ENCODE peak calls at places on chromosomes 16 and 17, in ten cellular contexts. B is cardiac muscle cell, Q is ovary, Y is mucosa of descending colon, R is H7, X is RWPE2, N is fibroblast of pulmonary artery, V is skeletal muscle cell, H is A549, D is cardiac fibroblast. L is an unnamed sample.

GRCh38 chr17:13222931-13223330 is 205.1 kb upstream of the ELAC2 start:
- DNase-seq in B (no peak), Q (no peak), Y (no peak), R (no peak), X (no peak), N (no peak), V (no peak), H (no peak), D (no peak), L (no peak)

GRCh38 chr16:2912330-2913199 is 834 bp downstream of the FLYWCH1 start:
- DNase-seq in B (peak; percentile 44), Q (peak; percentile 50), Y (peak; percentile 65), R (peak; percentile 38), X (no peak), N (peak; percentile 75), V (no peak), H (no peak), D (peak; percentile 74), L (no peak)

GRCh38 chr17:81870978-81871386 is at the start of gene ARHGDIA:
- DNase-seq in B (peak; percentile 93), Q (no peak), Y (no peak), R (no peak), X (peak; percentile 96), N (no peak), V (no peak), H (no peak), D (no peak), L (no peak)

GRCh38 chr17:76561799-76562268 is 22.0 kb downstream of the PRCD start:
- DNase-seq in B (no peak), Q (no peak), Y (no peak), R (no peak), X (no peak), N (peak; percentile 45), V (no peak), H (no peak), D (peak; percentile 30), L (no peak)

GRCh38 chr17:29145289-29146058 is 34.7 kb downstream of the MYO18A start:
- DNase-seq in B (peak; percentile 82), Q (no peak), Y (peak; percentile 56), R (peak; percentile 81), X (no peak), N (peak; percentile 89), V (no peak), H (peak; percentile 86), D (peak; percentile 85), L (no peak)

GRCh38 chr17:9370464-9370863 is 205.2 kb downstream of the STX8 start:
- DNase-seq in B (no peak), Q (no peak), Y (no peak), R (no peak), X (no peak), N (peak; percentile 63), V (no peak), H (peak; percentile 38), D (peak; percentile 85), L (no peak)

GRCh38 chr17:75011788-75012319 is 616 bp upstream of the MRPL58 start:
- DNase-seq in B (no peak), Q (peak; percentile 63), Y (peak; percentile 56), R (peak; percentile 52), X (no peak), N (peak; percentile 80), V (no peak), H (no peak), D (peak; percentile 74), L (no peak)

GRCh38 chr16:86306811-86307517 is 203.4 kb upstream of the FOXF1 start:
- DNase-seq in B (no peak), Q (no peak), Y (no peak), R (no peak), X (no peak), N (peak; percentile 89), V (peak; percentile 54), H (no peak), D (peak; percentile 78), L (no peak)

GRCh38 chr17:4101127-4101798 is 41.6 kb downstream of the ZZEF1 start:
- DNase-seq in B (no peak), Q (no peak), Y (no peak), R (no peak), X (no peak), N (peak; percentile 64), V (no peak), H (peak; percentile 31), D (peak; percentile 67), L (no peak)

GRCh38 chr17:38465420-38466345 is 37.4 kb downstream of the ARHGAP23 start:
- DNase-seq in B (no peak), Q (peak; percentile 70), Y (peak; percentile 38), R (peak; percentile 59), X (no peak), N (peak; percentile 45), V (no peak), H (peak; percentile 58), D (peak; percentile 84), L (no peak)

GRCh38 chr17:31582151-31582907 is 190.9 kb downstream of the RAB11FIP4 start:
- DNase-seq in B (no peak), Q (peak; percentile 51), Y (no peak), R (no peak), X (no peak), N (peak; percentile 54), V (no peak), H (no peak), D (no peak), L (no peak)

GRCh38 chr17:43722921-43723665 is 35.5 kb downstream of the SOST start:
- DNase-seq in B (no peak), Q (no peak), Y (no peak), R (peak; percentile 29), X (no peak), N (no peak), V (no peak), H (no peak), D (no peak), L (no peak)

GRCh38 chr17:49581645-49581992 is 5.9 kb downstream of the NXPH3 start:
- DNase-seq in B (no peak), Q (no peak), Y (no peak), R (peak; percentile 54), X (no peak), N (no peak), V (no peak), H (no peak), D (no peak), L (no peak)

DNA sequence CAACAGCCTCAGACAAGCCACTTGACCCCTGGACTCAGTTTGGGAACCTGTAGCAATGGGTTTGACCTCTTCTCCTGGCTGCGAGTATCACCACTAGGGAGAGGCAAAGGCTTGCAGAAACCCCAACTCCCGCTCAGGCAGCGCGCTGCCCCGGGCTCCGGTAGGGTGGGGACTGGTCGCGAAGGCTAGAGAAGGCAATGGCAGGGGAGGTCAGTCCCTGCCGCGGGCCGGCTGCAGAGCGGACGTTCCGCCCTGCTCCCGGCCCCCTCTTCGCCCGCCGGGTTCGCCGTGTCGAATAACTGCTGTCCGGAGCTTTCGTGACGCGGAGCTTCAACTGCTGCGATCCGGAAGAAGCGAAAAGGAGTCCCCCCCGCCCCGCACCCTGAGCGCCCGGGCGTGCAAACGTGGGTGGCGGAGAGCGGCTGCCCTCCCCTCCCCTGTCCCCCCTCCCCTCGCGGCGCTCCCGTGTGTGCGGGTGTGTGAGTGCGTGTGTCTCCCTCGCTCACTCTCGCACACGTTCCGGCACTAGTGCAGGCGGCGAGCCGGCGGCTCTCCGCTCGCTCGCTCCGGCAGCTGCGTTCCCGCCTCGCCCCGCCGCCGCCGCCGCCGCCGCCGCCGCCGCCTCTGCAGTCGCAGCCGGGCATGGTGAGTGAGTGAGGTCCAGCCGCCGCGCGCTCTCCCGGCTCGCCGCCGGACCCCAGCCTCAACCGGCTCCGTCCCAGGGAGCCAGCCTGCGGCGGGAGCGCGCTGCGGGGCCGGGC is 792 bp upstream of the SHISA6 start:
- DNase-seq in B (peak; percentile 65), Q (no peak), Y (peak; percentile 32), R (peak; percentile 82), X (no peak), N (no peak), V (no peak), H (no peak), D (no peak), L (no peak)
- H3K4me3 ChIP-seq in B (peak overlapping the region; percentile 39), Q (peak overlapping the region; percentile 26), Y (no peak overlapping the region), R (peak overlapping the region; percentile 57), X (no peak overlapping the region), N (no peak overlapping the region), V (no peak overlapping the region), H (no peak overlapping the region), D (no peak overlapping the region), L (peak overlapping the region; percentile 16)

DNA sequence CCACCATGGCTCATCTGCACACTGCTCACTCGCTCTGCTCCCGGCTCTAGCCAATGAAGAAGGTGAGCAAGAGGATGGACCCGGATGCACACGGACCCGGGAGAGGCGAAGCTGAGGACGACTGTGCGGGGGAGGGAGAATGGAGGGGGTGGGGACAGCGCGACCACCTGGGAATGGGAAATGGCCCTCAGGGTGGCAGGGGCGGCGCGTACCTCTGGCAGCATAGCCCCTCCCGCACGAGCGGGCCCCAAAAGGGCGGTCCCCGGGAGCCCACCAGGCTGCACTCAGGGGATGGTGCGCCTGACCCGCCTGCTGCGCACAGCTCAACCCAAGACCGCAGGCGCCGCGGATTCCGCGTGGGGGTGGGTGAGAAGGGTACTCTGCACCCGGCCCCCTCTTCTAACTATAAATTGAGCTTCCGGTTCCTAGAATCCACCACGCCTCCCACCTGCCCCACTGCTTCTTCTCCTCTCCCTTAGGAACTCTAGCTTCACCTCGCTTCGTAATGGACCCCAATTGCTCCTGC is 6.1 kb downstream of the MT1H start:
- DNase-seq in B (no peak), Q (no peak), Y (peak; percentile 59), R (peak; percentile 70), X (no peak), N (no peak), V (no peak), H (no peak), D (no peak), L (no peak)
- H3K4me3 ChIP-seq in B (peak overlapping the region; percentile 19), Q (no peak overlapping the region), Y (no peak overlapping the region), R (peak overlapping the region; percentile 47), X (no peak overlapping the region), N (peak overlapping the region; percentile 3), V (no peak overlapping the region), H (no peak overlapping the region), D (no peak overlapping the region), L (peak overlapping the region; percentile 19)

GRCh38 chr16:67885976-67886375 is 1.3 kb downstream of the NRN1L start:
- DNase-seq in B (no peak), Q (no peak), Y (no peak), R (peak; percentile 53), X (no peak), N (no peak), V (no peak), H (no peak), D (no peak), L (no peak)
- H3K4me3 ChIP-seq in B (no peak overlapping the region), Q (no peak overlapping the region), Y (no peak overlapping the region), R (no peak overlapping the region), X (no peak overlapping the region), N (no peak overlapping the region), V (no peak overlapping the region), H (no peak overlapping the region), D (no peak overlapping the region), L (no peak overlapping the region)

DNA sequence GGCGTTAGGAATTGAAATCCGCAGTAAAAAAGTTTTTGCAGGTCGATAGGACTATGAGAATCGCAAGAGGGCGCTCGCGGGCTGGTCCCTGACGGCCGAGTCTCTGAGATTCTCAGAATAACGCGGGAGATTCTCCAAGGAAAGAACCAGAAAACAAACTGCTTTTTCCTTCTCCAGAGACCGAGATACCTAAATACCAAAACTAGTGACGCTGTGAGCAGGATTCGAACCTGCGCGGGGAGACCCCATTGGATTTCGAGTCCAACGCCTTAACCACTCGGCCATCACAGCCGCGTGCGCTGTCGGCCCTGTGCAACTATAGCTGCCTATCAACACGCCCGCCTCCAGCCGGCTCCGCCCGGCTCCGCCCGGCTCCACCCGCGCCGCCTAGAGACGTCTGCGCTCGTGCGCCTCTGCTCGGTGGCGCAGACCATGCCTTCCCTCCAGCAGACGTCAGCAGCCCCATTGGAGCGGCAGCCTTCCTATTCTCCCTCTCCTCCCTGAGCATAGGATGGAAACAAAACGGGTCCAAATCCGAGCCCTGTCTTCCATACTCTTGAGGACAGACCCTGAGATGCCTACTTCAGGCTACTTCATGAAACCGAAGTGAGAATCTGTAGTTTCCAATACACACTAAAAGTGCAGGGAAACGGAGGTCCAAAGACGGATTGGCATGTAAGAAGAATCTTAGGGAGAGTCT is 13.4 kb downstream of the PER1 start:
- DNase-seq in B (peak; percentile 95), Q (peak; percentile 96), Y (peak; percentile 99), R (peak; percentile 96), X (peak; percentile 91), N (peak; percentile 98), V (peak; percentile 84), H (peak; percentile 99), D (peak; percentile 99), L (peak; percentile 74)
- H3K4me3 ChIP-seq in B (peak overlapping the region; percentile 40), Q (peak overlapping the region; percentile 0), Y (peak overlapping the region; percentile 11), R (peak overlapping the region; percentile 57), X (peak overlapping the region; percentile 30), N (peak overlapping the region; percentile 44), V (peak overlapping the region; percentile 39), H (peak overlapping the region; percentile 58), D (peak overlapping the region; percentile 36), L (peak overlapping the region; percentile 43)